ENCODE peak calls at places on chromosomes 7 and 10, in seven cellular contexts. One of them, this sample, is unnamed.

GRCh38 chr7:30285067-30285530 is 702 bp downstream of the ZNRF2 start:
- DNase-seq in GM23338: peak; percentile 46
- DNase-seq in germinal center: peak; percentile 30
- DNase-seq in occipital lobe: no peak
- DNase-seq in activated CD4-positive, alpha-beta T cell treated with anti-CD3 and anti-CD28 coated beads, Interleukin-2, amount 50 U/mL, for 1 hour: peak; percentile 39
- DNase-seq in choroid plexus epithelial cell: peak; percentile 30
- DNase-seq in NCI-H1105 treated with DMSO at 0.1 percent for 48 hours: peak; percentile 31
- DNase-seq in this sample: peak; percentile 17

GRCh38 chr7:19145429-19146201 is 394 bp upstream of the FERD3L start:
- DNase-seq in GM23338: peak; percentile 84
- DNase-seq in germinal center: no peak
- DNase-seq in activated CD4-positive, alpha-beta T cell treated with anti-CD3 and anti-CD28 coated beads, Interleukin-2, amount 50 U/mL, for 1 hour: no peak
- DNase-seq in choroid plexus epithelial cell: no peak
- DNase-seq in occipital lobe: no peak
- DNase-seq in NCI-H1105 treated with DMSO at 0.1 percent for 48 hours: peak; percentile 17
- DNase-seq in this sample: no peak

GRCh38 chr7:36474283-36475010 is 84.8 kb downstream of the ANLN start:
- DNase-seq in activated CD4-positive, alpha-beta T cell treated with anti-CD3 and anti-CD28 coated beads, Interleukin-2, amount 50 U/mL, for 1 hour: no peak
- DNase-seq in NCI-H1105 treated with DMSO at 0.1 percent for 48 hours: no peak
- DNase-seq in GM23338: no peak
- DNase-seq in germinal center: no peak
- DNase-seq in choroid plexus epithelial cell: no peak
- DNase-seq in occipital lobe: no peak
- DNase-seq in this sample: no peak

GRCh38 chr10:132660385-132660784 is 122.8 kb downstream of the INPP5A start:
- DNase-seq in NCI-H1105 treated with DMSO at 0.1 percent for 48 hours: no peak
- DNase-seq in occipital lobe: no peak
- DNase-seq in choroid plexus epithelial cell: no peak
- DNase-seq in activated CD4-positive, alpha-beta T cell treated with anti-CD3 and anti-CD28 coated beads, Interleukin-2, amount 50 U/mL, for 1 hour: no peak
- DNase-seq in GM23338: no peak
- DNase-seq in germinal center: no peak
- DNase-seq in this sample: no peak

GRCh38 chr10:3924344-3924743 is 139.3 kb upstream of the KLF6 start:
- DNase-seq in activated CD4-positive, alpha-beta T cell treated with anti-CD3 and anti-CD28 coated beads, Interleukin-2, amount 50 U/mL, for 1 hour: no peak
- DNase-seq in GM23338: no peak
- DNase-seq in NCI-H1105 treated with DMSO at 0.1 percent for 48 hours: no peak
- DNase-seq in germinal center: no peak
- DNase-seq in choroid plexus epithelial cell: peak; percentile 94
- DNase-seq in occipital lobe: no peak
- DNase-seq in this sample: no peak

GRCh38 chr10:42937649-42938180 is 139.2 kb upstream of the RET start:
- DNase-seq in occipital lobe: no peak
- DNase-seq in GM23338: no peak
- DNase-seq in choroid plexus epithelial cell: no peak
- DNase-seq in germinal center: no peak
- DNase-seq in activated CD4-positive, alpha-beta T cell treated with anti-CD3 and anti-CD28 coated beads, Interleukin-2, amount 50 U/mL, for 1 hour: no peak
- DNase-seq in NCI-H1105 treated with DMSO at 0.1 percent for 48 hours: no peak
- DNase-seq in this sample: no peak

GRCh38 chr7:131302876-131303707 is 24.6 kb upstream of the MKLN1 start:
- DNase-seq in activated CD4-positive, alpha-beta T cell treated with anti-CD3 and anti-CD28 coated beads, Interleukin-2, amount 50 U/mL, for 1 hour: peak; percentile 19
- DNase-seq in choroid plexus epithelial cell: peak; percentile 61
- DNase-seq in occipital lobe: peak; percentile 31
- DNase-seq in GM23338: peak; percentile 69
- DNase-seq in germinal center: no peak
- DNase-seq in NCI-H1105 treated with DMSO at 0.1 percent for 48 hours: no peak
- DNase-seq in this sample: no peak

GRCh38 chr10:124062390-124062789 is 31.0 kb downstream of the CHST15 start:
- DNase-seq in activated CD4-positive, alpha-beta T cell treated with anti-CD3 and anti-CD28 coated beads, Interleukin-2, amount 50 U/mL, for 1 hour: no peak
- DNase-seq in occipital lobe: no peak
- DNase-seq in germinal center: no peak
- DNase-seq in NCI-H1105 treated with DMSO at 0.1 percent for 48 hours: no peak
- DNase-seq in choroid plexus epithelial cell: no peak
- DNase-seq in GM23338: no peak
- DNase-seq in this sample: no peak

GRCh38 chr10:132281915-132282666 is 25.7 kb downstream of the STK32C start:
- DNase-seq in NCI-H1105 treated with DMSO at 0.1 percent for 48 hours: peak; percentile 24
- DNase-seq in choroid plexus epithelial cell: no peak
- DNase-seq in occipital lobe: peak; percentile 62
- DNase-seq in GM23338: peak; percentile 32
- DNase-seq in germinal center: no peak
- DNase-seq in activated CD4-positive, alpha-beta T cell treated with anti-CD3 and anti-CD28 coated beads, Interleukin-2, amount 50 U/mL, for 1 hour: no peak
- DNase-seq in this sample: no peak